ENCODE peak calls at places on chromosomes 6 and 20, in ten cellular contexts. E, R, P, H, C, O, S, U, B and Q are unnamed samples.

GRCh38 chr20:4697874-4698221 is 23.9 kb upstream of the PRND start:
- DNase-seq in E (no peak), R (no peak), P (no peak), H (no peak), C (no peak), O (no peak), S (no peak), U (no peak), B (no peak), Q (no peak)

GRCh38 chr6:43949451-43950110 is 177.7 kb downstream of the MRPL14 start:
- DNase-seq in E (no peak), R (no peak), P (no peak), H (no peak), C (no peak), O (no peak), S (no peak), U (no peak), B (peak), Q (no peak)

GRCh38 chr6:14550817-14551216 is 433.2 kb downstream of the CD83 start:
- DNase-seq in E (no peak), R (no peak), P (no peak), H (no peak), C (no peak), O (no peak), S (no peak), U (no peak), B (no peak), Q (no peak)

GRCh38 chr20:36155991-36156390 is 1.5 kb downstream of the EPB41L1 start:
- DNase-seq in E (no peak), R (no peak), P (no peak), H (no peak), C (no peak), O (no peak), S (no peak), U (no peak), B (no peak), Q (no peak)

GRCh38 chr6:113120577-113121285 is 736.4 kb upstream of the MARCKS start:
- DNase-seq in E (no peak), R (no peak), P (no peak), H (no peak), C (no peak), O (no peak), S (peak), U (peak), B (peak), Q (no peak)

GRCh38 chr6:2868637-2869379 is 27.1 kb upstream of the SERPINB1 start:
- DNase-seq in E (no peak), R (no peak), P (no peak), H (no peak), C (no peak), O (no peak), S (no peak), U (no peak), B (no peak), Q (no peak)

GRCh38 chr6:166529571-166529970 is 56.9 kb downstream of the RAMACL start:
- DNase-seq in E (no peak), R (no peak), P (no peak), H (no peak), C (no peak), O (no peak), S (no peak), U (no peak), B (peak), Q (no peak)

GRCh38 chr20:5748246-5748645 is 2.0 kb upstream of the SHLD1 start:
- DNase-seq in E (no peak), R (no peak), P (no peak), H (no peak), C (no peak), O (no peak), S (no peak), U (no peak), B (no peak), Q (no peak)